ENCODE peak calls at places on chromosomes 12 and 14, in eight cellular contexts. One of them, this sample, is unnamed. For H3K36me3 and H3K4me1, the result is how much of the 10 kb centered on the place peaks cover.

GRCh38 chr14:65412881-65413738 is 580 bp downstream of the FUT8 start:
- DNase-seq in stomach: peak
- DNase-seq in ovary: no peak
- DNase-seq in H1: peak
- DNase-seq in tibial nerve: no peak
- DNase-seq in suprapubic skin: peak
- DNase-seq in GM12878: no peak
- DNase-seq in esophagus muscularis mucosa: peak
- DNase-seq in this sample: peak

GRCh38 chr14:101120636-101121398 is 217.3 kb upstream of the RTL1 start:
- DNase-seq in stomach: peak
- DNase-seq in ovary: peak
- DNase-seq in H1: peak
- DNase-seq in tibial nerve: no peak
- DNase-seq in suprapubic skin: peak
- DNase-seq in GM12878: no peak
- DNase-seq in esophagus muscularis mucosa: peak
- DNase-seq in this sample: peak

GRCh38 chr12:28164644-28165313 is 25.5 kb upstream of the CCDC91 start:
- DNase-seq in stomach: no peak
- DNase-seq in ovary: no peak
- DNase-seq in H1: no peak
- DNase-seq in tibial nerve: no peak
- DNase-seq in suprapubic skin: no peak
- DNase-seq in GM12878: no peak
- DNase-seq in esophagus muscularis mucosa: no peak
- DNase-seq in this sample: peak

GRCh38 chr14:67765192-67765834 is 51.1 kb downstream of the ZFYVE26 start:
- DNase-seq in stomach: no peak
- DNase-seq in ovary: no peak
- DNase-seq in H1: no peak
- DNase-seq in tibial nerve: no peak
- DNase-seq in suprapubic skin: no peak
- DNase-seq in GM12878: no peak
- DNase-seq in esophagus muscularis mucosa: no peak
- DNase-seq in this sample: no peak

GRCh38 chr14:34620115-34620514 is 9.8 kb downstream of the SNX6 start:
- DNase-seq in stomach: no peak
- DNase-seq in ovary: no peak
- DNase-seq in H1: no peak
- DNase-seq in tibial nerve: no peak
- DNase-seq in suprapubic skin: no peak
- DNase-seq in GM12878: no peak
- DNase-seq in esophagus muscularis mucosa: no peak
- DNase-seq in this sample: no peak

GRCh38 chr14:86450075-86450474 is 920.1 kb downstream of the FLRT2 start:
- DNase-seq in stomach: no peak
- DNase-seq in ovary: no peak
- DNase-seq in H1: no peak
- DNase-seq in tibial nerve: no peak
- DNase-seq in suprapubic skin: no peak
- DNase-seq in GM12878: no peak
- DNase-seq in esophagus muscularis mucosa: no peak
- DNase-seq in this sample: no peak

GRCh38 chr12:56160160-56160763 is 2.1 kb downstream of the MYL6 start:
- DNase-seq in stomach: no peak
- DNase-seq in ovary: no peak
- DNase-seq in H1: no peak
- DNase-seq in tibial nerve: no peak
- DNase-seq in suprapubic skin: no peak
- DNase-seq in GM12878: no peak
- DNase-seq in esophagus muscularis mucosa: no peak
- DNase-seq in this sample: peak

GRCh38 chr12:109844091-109844490 is 10.9 kb upstream of the TRPV4 start:
- DNase-seq in stomach: no peak
- DNase-seq in ovary: no peak
- DNase-seq in H1: no peak
- DNase-seq in tibial nerve: no peak
- DNase-seq in suprapubic skin: no peak
- DNase-seq in GM12878: no peak
- DNase-seq in esophagus muscularis mucosa: no peak
- DNase-seq in this sample: no peak

GRCh38 chr12:96208346-96208745 is 14.2 kb downstream of the ELK3 start:
- DNase-seq in stomach: no peak
- DNase-seq in ovary: no peak
- DNase-seq in H1: no peak
- DNase-seq in tibial nerve: no peak
- DNase-seq in suprapubic skin: no peak
- DNase-seq in GM12878: no peak
- DNase-seq in esophagus muscularis mucosa: no peak
- DNase-seq in this sample: no peak

GRCh38 chr12:79732647-79733046 is 41.9 kb upstream of the PAWR start:
- DNase-seq in stomach: no peak
- DNase-seq in ovary: no peak
- DNase-seq in H1: no peak
- DNase-seq in tibial nerve: no peak
- DNase-seq in suprapubic skin: no peak
- DNase-seq in GM12878: no peak
- DNase-seq in esophagus muscularis mucosa: no peak
- DNase-seq in this sample: no peak

GRCh38 chr12:39892146-39892545 is 213.7 kb downstream of the SLC2A13 start:
- DNase-seq in stomach: no peak
- DNase-seq in ovary: no peak
- DNase-seq in H1: no peak
- DNase-seq in tibial nerve: no peak
- DNase-seq in suprapubic skin: no peak
- DNase-seq in GM12878: no peak
- DNase-seq in esophagus muscularis mucosa: no peak
- DNase-seq in this sample: no peak

GRCh38 chr14:32430326-32430725 is 101.2 kb downstream of the AKAP6 start:
- DNase-seq in stomach: no peak
- DNase-seq in ovary: no peak
- DNase-seq in H1: no peak
- DNase-seq in tibial nerve: no peak
- DNase-seq in suprapubic skin: no peak
- DNase-seq in GM12878: no peak
- DNase-seq in esophagus muscularis mucosa: no peak
- DNase-seq in this sample: no peak

GRCh38 chr12:103769240-103769945 is 71.6 kb downstream of the NT5DC3 start:
- DNase-seq in stomach: no peak
- DNase-seq in ovary: no peak
- DNase-seq in H1: peak
- DNase-seq in tibial nerve: no peak
- DNase-seq in suprapubic skin: no peak
- DNase-seq in GM12878: no peak
- DNase-seq in esophagus muscularis mucosa: no peak
- DNase-seq in this sample: no peak

GRCh38 chr14:77761205-77761931 is 412 bp upstream of the SNW1 start:
- DNase-seq in stomach: no peak
- DNase-seq in ovary: no peak
- DNase-seq in H1: no peak
- DNase-seq in tibial nerve: no peak
- DNase-seq in suprapubic skin: no peak
- DNase-seq in GM12878: peak
- DNase-seq in esophagus muscularis mucosa: no peak
- DNase-seq in this sample: peak

GRCh38 chr12:4438834-4439596 is 6.6 kb downstream of the FGF6 start:
- DNase-seq in stomach: no peak
- DNase-seq in ovary: no peak
- DNase-seq in H1: peak
- DNase-seq in tibial nerve: no peak
- DNase-seq in suprapubic skin: no peak
- DNase-seq in GM12878: no peak
- DNase-seq in esophagus muscularis mucosa: peak
- DNase-seq in this sample: no peak

GRCh38 chr14:94145902-94146527 is 16.6 kb upstream of the IFI27L2 start:
- DNase-seq in stomach: no peak
- DNase-seq in ovary: no peak
- DNase-seq in H1: no peak
- DNase-seq in tibial nerve: no peak
- DNase-seq in suprapubic skin: no peak
- DNase-seq in GM12878: no peak
- DNase-seq in esophagus muscularis mucosa: peak
- DNase-seq in this sample: no peak

GRCh38 chr12:12671850-12672660 is 23.9 kb downstream of the GPR19 start:
- DNase-seq in stomach: no peak
- DNase-seq in ovary: no peak
- DNase-seq in H1: no peak
- DNase-seq in tibial nerve: no peak
- DNase-seq in suprapubic skin: no peak
- DNase-seq in GM12878: no peak
- DNase-seq in esophagus muscularis mucosa: no peak
- DNase-seq in this sample: no peak

GRCh38 chr14:36751116-36751515 is 89.5 kb downstream of the PAX9 start:
- DNase-seq in stomach: no peak
- DNase-seq in ovary: no peak
- DNase-seq in H1: no peak
- DNase-seq in tibial nerve: no peak
- DNase-seq in suprapubic skin: no peak
- DNase-seq in GM12878: no peak
- DNase-seq in esophagus muscularis mucosa: peak
- DNase-seq in this sample: peak

GRCh38 chr12:67716817-67717216 is 68.3 kb downstream of the DYRK2 start:
- DNase-seq in stomach: no peak
- DNase-seq in ovary: no peak
- DNase-seq in H1: no peak
- DNase-seq in tibial nerve: no peak
- DNase-seq in suprapubic skin: no peak
- DNase-seq in GM12878: no peak
- DNase-seq in esophagus muscularis mucosa: no peak
- DNase-seq in this sample: no peak

GRCh38 chr12:18483723-18484325 is 222.5 kb downstream of the PIK3C2G start:
- DNase-seq in stomach: no peak
- DNase-seq in ovary: no peak
- DNase-seq in H1: no peak
- DNase-seq in tibial nerve: no peak
- DNase-seq in suprapubic skin: no peak
- DNase-seq in GM12878: no peak
- DNase-seq in esophagus muscularis mucosa: no peak
- DNase-seq in this sample: no peak

GRCh38 chr14:77004711-77005460 is 23.6 kb downstream of the IRF2BPL start:
- DNase-seq in stomach: no peak
- DNase-seq in ovary: no peak
- DNase-seq in H1: no peak
- DNase-seq in tibial nerve: no peak
- DNase-seq in suprapubic skin: no peak
- DNase-seq in GM12878: no peak
- DNase-seq in esophagus muscularis mucosa: no peak
- DNase-seq in this sample: no peak

GRCh38 chr12:64253356-64253755 is 31.3 kb upstream of the KICS2 start:
- DNase-seq in stomach: no peak
- DNase-seq in ovary: no peak
- DNase-seq in H1: no peak
- DNase-seq in tibial nerve: no peak
- DNase-seq in suprapubic skin: no peak
- DNase-seq in GM12878: no peak
- DNase-seq in esophagus muscularis mucosa: no peak
- DNase-seq in this sample: no peak

GRCh38 chr14:95222870-95223398 is 65.6 kb upstream of the DICER1 start:
- DNase-seq in stomach: no peak
- DNase-seq in ovary: no peak
- DNase-seq in H1: no peak
- DNase-seq in tibial nerve: no peak
- DNase-seq in suprapubic skin: no peak
- DNase-seq in GM12878: no peak
- DNase-seq in esophagus muscularis mucosa: no peak
- DNase-seq in this sample: no peak

GRCh38 chr12:105748806-105749600 is 389.8 kb downstream of the NUAK1 start:
- DNase-seq in stomach: no peak
- DNase-seq in ovary: peak
- DNase-seq in H1: no peak
- DNase-seq in tibial nerve: no peak
- DNase-seq in suprapubic skin: no peak
- DNase-seq in GM12878: no peak
- DNase-seq in esophagus muscularis mucosa: no peak
- DNase-seq in this sample: no peak
- TF ChIP-seq EP300 in stomach: no peak
- TF ChIP-seq EP300 in ovary: no peak
- TF ChIP-seq EP300 in H1: no peak
- TF ChIP-seq EP300 in tibial nerve: peak
- TF ChIP-seq EP300 in suprapubic skin: no peak
- TF ChIP-seq EP300 in GM12878: no peak
- TF ChIP-seq EP300 in esophagus muscularis mucosa: no peak
- TF ChIP-seq EP300 in this sample: no peak

GRCh38 chr12:6235499-6235898 is 35.3 kb downstream of the CD9 start:
- DNase-seq in stomach: peak
- DNase-seq in ovary: no peak
- DNase-seq in H1: no peak
- DNase-seq in tibial nerve: no peak
- DNase-seq in suprapubic skin: no peak
- DNase-seq in GM12878: no peak
- DNase-seq in esophagus muscularis mucosa: no peak
- DNase-seq in this sample: peak
- H3K36me3 ChIP-seq in stomach: under half
- H3K36me3 ChIP-seq in ovary: under half
- H3K36me3 ChIP-seq in H1: under half
- H3K36me3 ChIP-seq in tibial nerve: under half
- H3K36me3 ChIP-seq in suprapubic skin: half or more
- H3K36me3 ChIP-seq in GM12878: under half
- H3K36me3 ChIP-seq in esophagus muscularis mucosa: under half
- H3K36me3 ChIP-seq in this sample: under half

DNA sequence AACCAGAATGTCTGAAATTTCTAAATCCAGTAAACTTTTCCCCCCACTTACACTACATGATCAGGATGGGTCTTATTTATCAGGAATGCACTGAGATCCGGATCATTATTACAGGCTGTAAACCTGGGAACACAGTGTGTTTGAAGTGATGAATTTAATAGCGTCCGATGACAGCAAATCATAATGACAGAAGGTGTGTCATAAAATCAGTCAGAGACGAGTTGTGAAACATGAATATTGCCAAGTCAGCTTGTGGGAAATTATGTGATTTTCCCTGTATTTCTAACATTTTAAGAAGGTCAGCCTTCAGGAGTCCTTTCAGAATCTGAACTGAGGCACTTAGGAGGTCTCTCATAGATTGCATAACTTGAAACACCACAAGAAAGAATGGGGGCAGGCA is 36.7 kb downstream of the RERG start:
- DNase-seq in stomach: no peak
- DNase-seq in ovary: no peak
- DNase-seq in H1: no peak
- DNase-seq in tibial nerve: no peak
- DNase-seq in suprapubic skin: no peak
- DNase-seq in GM12878: no peak
- DNase-seq in esophagus muscularis mucosa: no peak
- DNase-seq in this sample: no peak
- H3K4me1 ChIP-seq in stomach: under half
- H3K4me1 ChIP-seq in ovary: under half
- H3K4me1 ChIP-seq in H1: under half
- H3K4me1 ChIP-seq in tibial nerve: under half
- H3K4me1 ChIP-seq in suprapubic skin: under half
- H3K4me1 ChIP-seq in GM12878: under half
- H3K4me1 ChIP-seq in esophagus muscularis mucosa: under half
- H3K4me1 ChIP-seq in this sample: under half

DNA sequence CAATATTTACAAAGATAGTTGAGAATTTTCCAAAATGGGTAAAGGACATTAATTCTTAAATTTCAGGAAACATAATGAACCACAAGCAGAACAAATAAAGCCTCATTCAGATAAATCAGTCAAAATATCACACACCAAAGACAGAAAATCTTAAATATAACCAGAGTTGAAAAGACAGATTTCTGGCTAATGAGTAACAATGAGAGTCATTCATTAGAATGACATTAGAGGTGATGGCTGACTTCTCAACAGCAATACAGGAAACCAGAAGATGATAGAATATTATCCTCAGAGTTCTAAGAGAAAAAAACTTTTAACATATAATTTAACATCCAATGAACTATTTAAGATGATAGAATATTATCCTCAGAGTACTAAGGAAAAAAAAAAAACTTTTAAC is 124.2 kb downstream of the DENND5B start:
- DNase-seq in stomach: no peak
- DNase-seq in ovary: no peak
- DNase-seq in H1: no peak
- DNase-seq in tibial nerve: no peak
- DNase-seq in suprapubic skin: no peak
- DNase-seq in GM12878: no peak
- DNase-seq in esophagus muscularis mucosa: no peak
- DNase-seq in this sample: no peak
- TF ChIP-seq EP300 in stomach: no peak
- TF ChIP-seq EP300 in ovary: no peak
- TF ChIP-seq EP300 in H1: no peak
- TF ChIP-seq EP300 in tibial nerve: no peak
- TF ChIP-seq EP300 in suprapubic skin: no peak
- TF ChIP-seq EP300 in GM12878: no peak
- TF ChIP-seq EP300 in esophagus muscularis mucosa: no peak
- TF ChIP-seq EP300 in this sample: no peak